ENCODE peak calls at places on chromosomes 5 and 9, in four cellular contexts. T is Panc1, U is breast epithelium, K is upper lobe of left lung. G is an unnamed sample.

GRCh38 chr9:106535439-106535838 is 327.5 kb upstream of the ZNF462 start:
- DNase-seq in U (no peak), K (no peak), T (no peak), G (no peak)

GRCh38 chr5:56440871-56441740 is 208.0 kb upstream of the ANKRD55 start:
- DNase-seq in U (no peak), K (peak; percentile 48), T (no peak), G (peak; percentile 1)

GRCh38 chr5:116002116-116002906 is 30.0 kb upstream of the ARL14EPL start:
- DNase-seq in U (no peak), K (no peak), T (no peak), G (no peak)

GRCh38 chr9:70525553-70525952 is 111.1 kb upstream of the KLF9 start:
- DNase-seq in K (no peak), U (no peak), T (no peak), G (peak; percentile 25)

GRCh38 chr5:63456279-63456678 is 506.0 kb downstream of the HTR1A start:
- DNase-seq in U (no peak), K (no peak), T (no peak), G (no peak)

GRCh38 chr5:139982975-139983240 is 60.2 kb downstream of the NRG2 start:
- DNase-seq in K (no peak), U (no peak), T (no peak), G (no peak)

GRCh38 chr5:73337586-73337985 is 111.0 kb downstream of the FOXD1 start:
- DNase-seq in K (no peak), T (no peak), U (no peak), G (no peak)

GRCh38 chr5:17012289-17012688 is 76.2 kb upstream of the MYO10 start:
- DNase-seq in T (no peak), K (no peak), U (no peak), G (no peak)

GRCh38 chr5:44821164-44821563 is 12.4 kb downstream of the MRPS30 start:
- DNase-seq in T (no peak), U (no peak), K (no peak), G (no peak)

GRCh38 chr5:76582252-76583162 is 40.7 kb downstream of the F2RL2 start:
- DNase-seq in U (no peak), K (peak; percentile 30), T (no peak), G (peak; percentile 1)
- H3K27ac ChIP-seq in U (no peak overlapping the region), K (no peak overlapping the region), T (no peak overlapping the region), G (no peak overlapping the region)

DNA sequence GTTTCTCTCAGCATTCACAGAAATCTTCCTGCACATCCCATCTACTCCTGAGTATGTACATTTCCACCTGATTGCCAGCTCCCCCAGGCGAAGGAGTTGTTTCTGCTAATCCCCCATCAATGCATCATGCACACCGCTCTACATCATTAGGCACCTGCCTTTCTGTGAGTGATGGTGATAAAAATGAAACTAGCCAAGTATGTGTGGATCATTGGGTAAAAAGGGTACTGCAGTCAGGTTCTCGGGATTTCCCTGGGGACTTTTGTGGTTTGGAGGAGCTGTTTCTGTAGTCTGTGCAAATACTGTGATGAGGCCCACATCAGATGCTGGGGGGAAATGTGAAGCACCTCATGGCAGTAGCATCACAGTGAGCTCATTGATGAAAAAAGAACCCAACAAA is 30.4 kb downstream of the CAMK4 start:
- DNase-seq in T (no peak), U (no peak), K (no peak), G (no peak)
- TF ChIP-seq POLR2AphosphoS5 in T (no peak), U (no peak), K (no peak), G (no peak)

GRCh38 chr5:132445640-132445923 is 45.0 kb downstream of the IRF1 start:
- DNase-seq in U (no peak), K (no peak), T (no peak), G (no peak)

GRCh38 chr5:132447196-132447595 is 43.4 kb downstream of the IRF1 start:
- DNase-seq in U (no peak), K (no peak), T (no peak), G (no peak)

GRCh38 chr5:132444841-132445639 is 45.5 kb downstream of the IRF1 start:
- DNase-seq in T (no peak), K (no peak), U (no peak), G (no peak)

GRCh38 chr5:132446621-132447020 is 44.0 kb downstream of the IRF1 start:
- DNase-seq in K (peak; percentile 73), U (no peak), T (no peak), G (no peak)

DNA sequence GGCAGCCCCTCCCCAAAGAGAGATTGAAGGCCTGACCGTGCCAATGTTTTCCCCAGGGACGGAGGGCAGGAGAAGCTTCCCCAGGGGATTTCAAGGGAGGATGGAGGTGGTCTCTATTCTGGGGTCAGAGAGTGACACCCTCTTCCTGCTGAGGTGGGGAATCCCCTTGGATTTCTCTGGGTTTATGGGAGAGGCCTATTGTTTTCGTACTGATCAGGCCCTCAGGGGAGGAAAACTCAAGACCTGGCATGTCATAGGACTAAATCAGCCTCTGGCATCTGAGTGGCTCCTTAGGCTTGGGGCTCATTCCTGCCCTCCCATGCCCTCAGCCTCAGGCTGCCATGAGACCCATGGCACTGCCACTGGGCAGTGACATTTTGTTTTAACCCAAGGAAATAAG is 44.6 kb downstream of the IRF1 start:
- DNase-seq in K (no peak), T (no peak), U (no peak), G (no peak)
- H3K27ac ChIP-seq in K (peak overlapping the region; percentile 62), T (no peak overlapping the region), U (peak overlapping the region; percentile 82), G (no peak overlapping the region)

GRCh38 chr9:114553202-114553601 is 34.4 kb upstream of the ATP6V1G1 start:
- DNase-seq in T (no peak), U (no peak), K (no peak), G (no peak)

GRCh38 chr9:114549677-114550330 is 37.8 kb upstream of the ATP6V1G1 start:
- DNase-seq in U (no peak), T (no peak), K (no peak), G (peak; percentile 69)

GRCh38 chr9:114552716-114553115 is 34.9 kb upstream of the ATP6V1G1 start:
- DNase-seq in U (no peak), K (no peak), T (no peak), G (no peak)

GRCh38 chr9:114546851-114547250 is 40.7 kb upstream of the ATP6V1G1 start:
- DNase-seq in U (no peak), K (no peak), T (no peak), G (no peak)

GRCh38 chr9:114551750-114552685 is 35.6 kb upstream of the ATP6V1G1 start:
- DNase-seq in U (peak; percentile 60), K (peak; percentile 66), T (peak; percentile 93), G (no peak)
- TF ChIP-seq POLR2AphosphoS5 in U (no peak), K (no peak), T (peak; percentile 49), G (no peak)

GRCh38 chr9:98958271-98958989 is 14.7 kb downstream of the COL15A1 start:
- DNase-seq in K (no peak), U (no peak), T (no peak), G (no peak)
- H3K27ac ChIP-seq in K (peak overlapping the region; percentile 35), U (no peak overlapping the region), T (no peak overlapping the region), G (no peak overlapping the region)

DNA sequence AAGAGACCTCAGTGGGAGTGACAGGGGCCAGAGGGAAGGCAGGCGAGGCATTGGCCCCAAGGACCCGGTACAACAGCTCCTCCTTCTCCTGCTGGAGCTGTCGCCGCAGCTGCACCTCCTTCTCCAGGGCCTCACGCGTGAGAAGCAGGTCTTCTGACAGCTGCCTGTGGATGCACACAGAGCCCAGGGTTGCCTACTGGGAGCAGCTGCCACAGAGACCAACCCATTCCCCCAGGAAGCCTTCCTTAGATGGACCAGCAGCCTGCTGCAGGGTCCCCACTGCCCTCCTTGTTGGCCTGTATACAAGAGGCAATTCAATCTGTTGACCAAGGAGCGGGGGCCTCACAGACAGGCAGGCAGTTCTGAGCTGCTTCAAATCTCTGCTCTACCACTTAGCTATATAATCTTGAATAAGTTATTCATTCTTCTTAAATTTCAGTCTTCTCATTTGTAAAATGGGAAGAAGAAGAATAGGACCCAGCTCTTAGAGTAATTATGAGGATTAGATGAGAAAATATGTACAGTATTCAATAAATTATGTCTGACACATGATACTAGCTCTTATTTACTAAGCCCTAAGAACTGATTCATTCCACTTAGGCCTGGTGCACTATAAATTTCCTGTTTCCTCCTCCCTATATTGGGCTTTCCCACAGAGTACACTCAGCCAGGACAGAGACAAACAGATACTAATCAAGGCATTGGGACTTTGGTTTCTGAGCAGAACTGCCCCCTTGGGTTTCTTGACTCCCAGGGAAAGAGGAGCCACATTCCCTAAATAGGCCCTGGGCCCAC is 26.1 kb upstream of the ANXA6 start:
- DNase-seq in T (no peak), U (no peak), K (peak; percentile 16), G (no peak)
- TF ChIP-seq POLR2AphosphoS5 in T (no peak), U (no peak), K (no peak), G (no peak)

DNA sequence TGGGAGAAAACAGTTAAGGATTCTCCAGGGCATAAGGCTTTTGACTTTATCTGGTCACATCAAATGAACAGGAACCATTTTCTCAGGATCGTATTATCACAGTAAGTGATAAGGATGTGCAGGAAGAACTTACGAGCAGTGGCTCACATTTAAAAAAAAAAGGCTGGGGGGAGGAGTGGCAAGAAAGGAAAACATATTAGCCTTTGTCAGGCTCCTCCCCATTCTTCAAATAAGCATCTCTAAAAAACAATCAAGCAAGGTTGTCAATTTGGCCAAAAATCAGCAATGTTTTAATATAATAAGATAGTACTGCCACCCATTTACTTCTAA is 234.4 kb upstream of the TMEM161B start:
- DNase-seq in U (no peak), T (no peak), K (no peak), G (no peak)
- H3K27ac ChIP-seq in U (no peak overlapping the region), T (no peak overlapping the region), K (no peak overlapping the region), G (no peak overlapping the region)

G was measured in HL-60.